ENCODE peak calls at places on chromosomes 2 and 18, in seven cellular contexts. G is K562, Y is HepG2, S is HCT116, N is GM12878, Q is H1, O is Panc1. Z is an unnamed sample.

GRCh38 chr2:147884796-147885195 is 40.0 kb downstream of the ACVR2A start:
- DNase-seq in G (no peak), Y (peak), S (no peak), N (no peak), Q (no peak), O (no peak), Z (no peak)

GRCh38 chr2:105239924-105240323 is 1.6 kb upstream of the GPR45 start:
- DNase-seq in G (no peak), Y (no peak), S (no peak), N (no peak), Q (no peak), O (no peak), Z (no peak)

GRCh38 chr2:183242937-183243336 is 118.7 kb downstream of the NUP35 start:
- DNase-seq in G (no peak), Y (no peak), S (no peak), N (no peak), Q (no peak), O (no peak), Z (no peak)

GRCh38 chr2:60707750-60708371 is 48.2 kb upstream of the PAPOLG start:
- DNase-seq in G (peak), Y (peak), S (peak), N (peak), Q (no peak), O (peak), Z (peak)

GRCh38 chr2:221569342-221570278 is 2.5 kb downstream of the EPHA4 start:
- DNase-seq in G (no peak), Y (no peak), S (no peak), N (no peak), Q (no peak), O (no peak), Z (no peak)

GRCh38 chr2:152383702-152384101 is 48.7 kb downstream of the FMNL2 start:
- DNase-seq in G (no peak), Y (no peak), S (no peak), N (no peak), Q (no peak), O (no peak), Z (no peak)

GRCh38 chr2:172084734-172085459 is 410 bp upstream of the DLX1 start:
- DNase-seq in G (peak), Y (peak), S (peak), N (no peak), Q (no peak), O (no peak), Z (peak)

GRCh38 chr2:219435701-219436100 is 1.1 kb downstream of the SPEG start:
- DNase-seq in G (no peak), Y (no peak), S (no peak), N (no peak), Q (no peak), O (no peak), Z (no peak)

GRCh38 chr2:66587216-66587615 is 152.3 kb downstream of the MEIS1 start:
- DNase-seq in G (peak), Y (peak), S (no peak), N (no peak), Q (no peak), O (no peak), Z (no peak)

GRCh38 chr2:62291517-62292137 is 95.7 kb downstream of the B3GNT2 start:
- DNase-seq in G (no peak), Y (no peak), S (no peak), N (no peak), Q (no peak), O (no peak), Z (no peak)

GRCh38 chr2:127953128-127953718 is 67.5 kb upstream of the AMMECR1L start:
- DNase-seq in G (no peak), Y (no peak), S (no peak), N (no peak), Q (no peak), O (no peak), Z (no peak)

GRCh38 chr18:74226666-74227065 is 65.1 kb downstream of the CYB5A start:
- DNase-seq in G (no peak), Y (no peak), S (no peak), N (no peak), Q (no peak), O (no peak), Z (no peak)

DNA sequence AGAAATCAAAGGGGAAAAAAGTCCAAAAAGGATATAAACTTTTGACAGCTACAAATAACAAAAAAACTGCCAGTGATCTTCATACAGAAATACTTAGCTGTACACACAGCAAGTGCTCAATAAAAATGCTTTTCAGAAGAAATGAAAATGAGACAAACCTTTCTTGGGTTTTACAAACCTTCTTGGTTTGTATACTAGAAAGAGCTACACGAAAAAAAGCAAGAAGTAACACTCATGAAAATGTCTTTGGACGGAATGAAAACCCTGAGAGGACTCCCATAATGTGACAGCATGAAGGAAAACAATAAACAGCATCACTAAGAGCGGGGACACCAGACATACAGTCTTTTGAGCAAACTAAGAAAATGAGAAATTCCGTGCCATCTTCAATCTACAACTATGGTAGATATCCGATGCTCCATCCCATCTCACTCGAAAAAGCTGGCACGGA is 977 bp downstream of the BARD1 start:
- DNase-seq in G (no peak), Y (no peak), S (no peak), N (no peak), Q (no peak), O (no peak), Z (no peak)
- TF ChIP-seq SIN3A in G (no peak), Y (no peak), S (no peak), N (no peak), Q (no peak), O (no peak), Z (no peak)

DNA sequence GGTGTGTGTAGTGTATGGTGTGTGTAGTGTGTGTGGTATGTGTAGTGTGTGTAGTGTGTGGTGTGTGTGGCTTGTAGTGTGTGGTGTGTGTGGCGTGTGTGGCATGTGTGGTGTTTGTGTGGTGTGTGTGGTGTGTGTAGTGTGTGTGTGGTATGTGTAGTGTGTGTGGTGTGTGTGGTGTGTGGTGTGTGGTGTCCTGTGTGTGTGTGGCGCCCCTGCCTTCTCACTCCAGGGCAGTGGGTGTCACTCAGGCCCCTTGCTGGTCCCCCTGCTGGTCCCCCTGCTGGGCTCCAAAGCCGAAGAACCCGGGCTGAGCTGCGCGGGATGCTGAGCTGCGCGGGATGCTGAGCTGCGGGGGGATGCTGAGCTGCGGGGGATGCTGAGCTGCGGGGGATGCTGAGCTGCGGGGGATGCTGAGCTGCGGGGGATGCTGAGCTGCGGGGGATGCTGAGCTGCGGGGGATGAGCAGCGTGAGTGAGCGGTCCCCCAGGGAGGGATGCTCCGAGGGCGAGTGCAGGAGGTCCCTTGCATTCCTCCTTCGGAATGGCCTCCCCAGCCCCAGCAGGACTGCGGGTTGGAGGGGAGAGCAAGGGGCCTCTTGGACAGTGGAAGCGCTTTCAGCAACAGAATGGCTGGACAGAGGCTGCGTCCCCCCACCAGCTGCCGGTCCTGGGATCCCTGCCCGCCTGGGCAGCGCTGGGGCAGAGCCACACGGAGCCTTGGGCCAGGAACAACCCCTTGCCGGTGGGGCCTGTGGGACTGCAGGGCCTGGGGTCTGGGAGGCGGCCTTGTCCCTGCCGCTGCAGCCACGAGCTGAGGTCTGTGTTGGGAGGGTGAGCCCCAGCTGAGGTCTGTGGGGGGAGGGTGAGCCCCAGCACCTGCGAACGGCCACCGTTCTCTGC is 3.3 kb upstream of the RTP5 start:
- DNase-seq in G (peak), Y (no peak), S (no peak), N (no peak), Q (no peak), O (no peak), Z (peak)
- TF ChIP-seq SIN3A in G (no peak), Y (no peak), S (no peak), N (no peak), Q (no peak), O (no peak), Z (no peak)

GRCh38 chr2:99821039-99821438 is 321.4 kb downstream of the AFF3 start:
- DNase-seq in G (no peak), Y (no peak), S (peak), N (no peak), Q (no peak), O (no peak), Z (no peak)
- TF ChIP-seq SIN3A in G (no peak), Y (no peak), S (no peak), N (no peak), Q (no peak), O (no peak), Z (no peak)

GRCh38 chr2:12035956-12036639 is 289.7 kb downstream of the LPIN1 start:
- DNase-seq in G (no peak), Y (no peak), S (no peak), N (no peak), Q (no peak), O (no peak), Z (no peak)
- TF ChIP-seq SIN3A in G (no peak), Y (no peak), S (no peak), N (no peak), Q (no peak), O (no peak), Z (no peak)

Z was measured in SK-N-SH.